ENCODE peak calls at places on chromosomes 2 and 18, in nine cellular contexts. N is A673; V is vagina; A is aorta; X is HepG2; R is cardiac muscle cell; J is tibial nerve; S is effector memory CD4-positive, alpha-beta T cell; G is neuronal stem cell. T is an unnamed sample.

GRCh38 chr18:22346968-22347611 is 70.6 kb downstream of the CTAGE1 start:
- DNase-seq in S (no peak), V (peak; percentile 87), R (peak; percentile 71), X (peak; percentile 5), G (peak; percentile 54), J (no peak), A (peak; percentile 86), N (no peak), T (peak; percentile 89)

GRCh38 chr2:178542569-178542968 is 62.3 kb downstream of the PLEKHA3 start:
- DNase-seq in S (no peak), R (no peak), J (no peak), X (no peak), N (no peak), G (no peak), A (no peak), V (peak; percentile 20), T (no peak)

GRCh38 chr18:50879302-50880107 is 587 bp downstream of the ME2 start:
- DNase-seq in G (peak; percentile 31), N (peak; percentile 60), J (no peak), A (no peak), X (peak; percentile 18), R (peak; percentile 61), S (peak; percentile 7), V (no peak), T (peak; percentile 75)

GRCh38 chr2:24874025-24874424 is 46.0 kb downstream of the ADCY3 start:
- DNase-seq in G (no peak), V (no peak), S (no peak), J (no peak), R (no peak), N (no peak), A (no peak), X (no peak), T (no peak)

GRCh38 chr2:121489944-121490585 is 40.6 kb upstream of the RNU4ATAC start:
- DNase-seq in S (no peak), R (peak; percentile 13), X (no peak), V (no peak), J (no peak), G (no peak), N (no peak), A (no peak), T (no peak)

GRCh38 chr18:79627750-79628294 is 51.8 kb upstream of the CTDP1 start:
- DNase-seq in J (no peak), G (no peak), S (no peak), X (no peak), V (no peak), N (no peak), R (no peak), A (no peak), T (peak; percentile 31)

GRCh38 chr2:101912545-101912944 is 79.2 kb upstream of the IL1R2 start:
- DNase-seq in X (no peak), R (no peak), N (no peak), J (no peak), A (no peak), G (no peak), V (no peak), S (no peak), T (no peak)

GRCh38 chr2:101617188-101617587 is 80.3 kb upstream of the MAP4K4 start:
- DNase-seq in A (no peak), X (peak; percentile 45), S (no peak), N (no peak), G (no peak), V (no peak), J (no peak), R (no peak), T (no peak)

GRCh38 chr2:62195421-62196277 is at the start of gene B3GNT2:
- DNase-seq in N (peak; percentile 83), A (peak; percentile 94), V (no peak), X (peak; percentile 56), R (peak; percentile 88), S (peak; percentile 69), G (peak; percentile 79), J (peak; percentile 68), T (peak; percentile 88)

GRCh38 chr2:201608021-201608420 is 35.3 kb downstream of the TMEM237 start:
- DNase-seq in J (no peak), V (no peak), S (no peak), G (no peak), N (no peak), R (no peak), X (no peak), A (no peak), T (no peak)

GRCh38 chr18:66749030-66749429 is 145.1 kb upstream of the CDH19 start:
- DNase-seq in A (no peak), R (peak; percentile 7), X (peak; percentile 1), S (no peak), J (no peak), V (no peak), G (no peak), N (peak; percentile 51), T (no peak)

GRCh38 chr2:70472256-70472905 is 81.2 kb downstream of the TGFA start:
- DNase-seq in J (no peak), S (no peak), G (no peak), X (no peak), N (peak; percentile 52), V (peak; percentile 54), A (no peak), R (no peak), T (no peak)

GRCh38 chr2:69082430-69082997 is 69.5 kb downstream of the ANTXR1 start:
- DNase-seq in S (no peak), X (peak; percentile 92), G (no peak), R (no peak), N (peak; percentile 89), J (no peak), V (no peak), A (no peak), T (no peak)

GRCh38 chr2:73268831-73269685 is 15.2 kb downstream of the FBXO41 start:
- DNase-seq in J (no peak), V (no peak), S (peak; percentile 67), N (no peak), X (no peak), R (peak; percentile 36), A (no peak), G (no peak), T (no peak)

GRCh38 chr2:240319855-240320560 is 115.5 kb upstream of the GPC1 start:
- DNase-seq in A (peak; percentile 82), S (no peak), V (no peak), X (no peak), J (no peak), G (no peak), R (no peak), N (peak; percentile 66), T (peak; percentile 67)

GRCh38 chr2:191922736-191923651 is 76.1 kb upstream of the CAVIN2 start:
- DNase-seq in S (no peak), N (no peak), X (no peak), R (no peak), V (no peak), A (no peak), J (no peak), G (no peak), T (no peak)

GRCh38 chr18:3596324-3597158 is 146.6 kb downstream of the TGIF1 start:
- DNase-seq in A (no peak), J (peak; percentile 39), S (peak; percentile 14), R (peak; percentile 58), G (no peak), V (no peak), X (peak; percentile 88), N (peak; percentile 75), T (peak; percentile 44)

GRCh38 chr2:241635756-241636155 is 1.2 kb downstream of the THAP4 start:
- DNase-seq in V (no peak), S (no peak), A (no peak), X (peak; percentile 28), R (no peak), N (peak; percentile 23), J (no peak), G (no peak), T (no peak)

GRCh38 chr18:49048361-49048760 is 97.6 kb upstream of the SMAD7 start:
- DNase-seq in X (no peak), G (no peak), J (no peak), N (no peak), V (no peak), R (no peak), S (no peak), A (no peak), T (no peak)

GRCh38 chr2:62326735-62327134 is 130.8 kb downstream of the B3GNT2 start:
- DNase-seq in A (no peak), R (no peak), J (no peak), S (no peak), X (no peak), N (no peak), G (no peak), V (no peak), T (no peak)

GRCh38 chr2:120177011-120177621 is 46.1 kb downstream of the TMEM185B start:
- DNase-seq in A (peak; percentile 76), X (no peak), S (peak; percentile 49), N (no peak), G (no peak), J (no peak), V (no peak), R (no peak), T (no peak)

GRCh38 chr2:187422277-187422676 is 25.8 kb downstream of the CALCRL start:
- DNase-seq in N (peak; percentile 60), J (no peak), V (no peak), G (no peak), R (no peak), X (no peak), A (no peak), S (no peak), T (no peak)
- H3K4me1 ChIP-seq in N (peaks cover 34% of the 10 kb centered on the region), J (peaks cover 4% of the 10 kb centered on the region), V (peaks cover 10% of the 10 kb centered on the region), G (no peaks in the 10 kb centered on the region), R (no peaks in the 10 kb centered on the region), X (no peaks in the 10 kb centered on the region), A (no peaks in the 10 kb centered on the region), S (no peaks in the 10 kb centered on the region), T (peaks cover 12% of the 10 kb centered on the region)

GRCh38 chr2:37590119-37590571 is 81.3 kb downstream of the CDC42EP3 start:
- DNase-seq in V (peak; percentile 93), G (no peak), R (no peak), A (no peak), J (no peak), N (no peak), S (no peak), X (no peak), T (no peak)
- H3K4me1 ChIP-seq in V (peaks cover 50% of the 10 kb centered on the region), G (peaks cover 6% of the 10 kb centered on the region), R (no peaks in the 10 kb centered on the region), A (peaks cover 4% of the 10 kb centered on the region), J (peaks cover 26% of the 10 kb centered on the region), N (peaks cover 24% of the 10 kb centered on the region), S (peaks cover 37% of the 10 kb centered on the region), X (no peaks in the 10 kb centered on the region), T (no peaks in the 10 kb centered on the region)

DNA sequence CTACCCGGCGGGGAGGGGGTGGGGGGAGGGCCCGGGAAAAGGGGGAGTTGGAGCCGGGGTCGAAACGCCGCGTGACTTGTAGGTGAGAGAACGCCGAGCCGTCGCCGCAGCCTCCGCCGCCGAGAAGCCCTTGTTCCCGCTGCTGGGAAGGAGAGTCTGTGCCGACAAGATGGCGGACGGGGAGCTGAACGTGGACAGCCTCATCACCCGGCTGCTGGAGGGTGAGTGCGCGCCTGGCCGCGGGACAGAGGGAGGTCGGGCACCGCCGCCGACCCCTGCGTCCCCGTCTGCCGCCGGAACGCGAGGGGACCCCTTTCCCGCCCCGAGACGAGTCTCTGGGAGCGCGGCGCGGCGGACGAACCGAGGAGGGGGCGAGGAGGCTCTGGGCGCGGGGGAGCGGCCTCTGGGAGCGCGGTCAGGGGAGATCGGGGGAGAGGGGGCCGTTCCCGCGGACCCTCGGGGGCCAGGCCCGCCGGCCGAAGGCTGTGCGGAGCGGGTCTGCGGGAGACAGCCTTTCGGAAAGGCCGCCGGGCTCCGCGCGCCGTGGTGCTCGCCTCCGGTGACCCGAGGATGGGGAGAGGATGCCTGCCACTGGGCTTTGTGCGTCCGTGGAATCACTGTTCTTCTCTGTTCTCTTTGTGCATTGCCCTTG is 452 bp downstream of the PPP1CB start:
- DNase-seq in G (no peak), J (no peak), N (peak; percentile 23), A (no peak), S (no peak), X (no peak), V (no peak), R (peak; percentile 43), T (no peak)
- H3K4me1 ChIP-seq in G (peaks cover 5% of the 10 kb centered on the region), J (peaks cover 61% of the 10 kb centered on the region), N (peaks cover 26% of the 10 kb centered on the region), A (peaks cover 6% of the 10 kb centered on the region), S (peaks cover 22% of the 10 kb centered on the region), X (peaks cover 48% of the 10 kb centered on the region), V (peaks cover 63% of the 10 kb centered on the region), R (peaks cover 36% of the 10 kb centered on the region), T (peaks cover 33% of the 10 kb centered on the region)

GRCh38 chr2:9964334-9964980 is 13.0 kb downstream of the GRHL1 start:
- DNase-seq in X (no peak), V (peak; percentile 47), S (no peak), G (no peak), J (no peak), N (no peak), R (no peak), A (no peak), T (no peak)
- H3K4me1 ChIP-seq in X (no peaks in the 10 kb centered on the region), V (no peaks in the 10 kb centered on the region), S (no peaks in the 10 kb centered on the region), G (peaks cover 7% of the 10 kb centered on the region), J (no peaks in the 10 kb centered on the region), N (no peaks in the 10 kb centered on the region), R (peaks cover 11% of the 10 kb centered on the region), A (no peaks in the 10 kb centered on the region), T (no peaks in the 10 kb centered on the region)

T was measured in tibial artery.